ENCODE peak calls at places on chromosomes 12 and 14, in seven cellular contexts. R is CD8-positive, alpha-beta memory T cell; H is NCI-H345; F is uterus; V is HFF-Myc; O is stimulated activated CD4-positive, alpha-beta T cell treated with anti-CD3 and anti-CD28 coated beads, Interleukin-2, amount 100 ng/mL, for 24 hours; Y is dermis blood vessel endothelial cell. I is an unnamed sample.

GRCh38 chr14:62189698-62190097 is 427.5 kb downstream of the SNAPC1 start:
- DNase-seq in R (no peak), H (no peak), F (peak), V (no peak), O (no peak), Y (no peak), I (peak)

GRCh38 chr14:95402612-95403011 is 82.9 kb upstream of the CLMN start:
- DNase-seq in R (no peak), H (no peak), F (no peak), V (no peak), O (no peak), Y (no peak), I (no peak)

GRCh38 chr14:67941456-67942018 is 122.0 kb downstream of the RAD51B start:
- DNase-seq in R (no peak), H (no peak), F (no peak), V (peak), O (no peak), Y (peak), I (peak)

GRCh38 chr14:90556666-90557450 is 160.0 kb downstream of the CALM1 start:
- DNase-seq in R (no peak), H (no peak), F (no peak), V (no peak), O (no peak), Y (no peak), I (no peak)

GRCh38 chr14:101364503-101365328 is 196.6 kb upstream of the DIO3 start:
- DNase-seq in R (no peak), H (no peak), F (peak), V (no peak), O (no peak), Y (no peak), I (peak)

GRCh38 chr14:99747167-99747566 is 46.0 kb upstream of the EML1 start:
- DNase-seq in R (no peak), H (no peak), F (no peak), V (no peak), O (no peak), Y (no peak), I (no peak)

GRCh38 chr14:90818715-90819114 is 2.5 kb upstream of the TTC7B start:
- DNase-seq in R (no peak), H (no peak), F (no peak), V (no peak), O (no peak), Y (no peak), I (no peak)

GRCh38 chr14:99755629-99756603 is 37.3 kb upstream of the EML1 start:
- DNase-seq in R (no peak), H (no peak), F (peak), V (no peak), O (no peak), Y (peak), I (peak)

GRCh38 chr14:68466491-68466977 is 326.3 kb downstream of the ZFP36L1 start:
- DNase-seq in R (no peak), H (no peak), F (no peak), V (no peak), O (no peak), Y (peak), I (peak)

GRCh38 chr12:6778212-6778570 is 5.9 kb downstream of the LAG3 start:
- DNase-seq in R (no peak), H (no peak), F (peak), V (no peak), O (no peak), Y (peak), I (peak)

GRCh38 chr12:68482014-68482413 is 128.7 kb upstream of the RAP1B start:
- DNase-seq in R (no peak), H (no peak), F (no peak), V (no peak), O (no peak), Y (no peak), I (no peak)

GRCh38 chr14:102817942-102818940 is 41.0 kb downstream of the TRAF3 start:
- DNase-seq in R (no peak), H (no peak), F (no peak), V (no peak), O (no peak), Y (no peak), I (peak)

GRCh38 chr14:66540038-66540437 is 32.1 kb downstream of the GPHN start:
- DNase-seq in R (no peak), H (no peak), F (no peak), V (no peak), O (no peak), Y (no peak), I (no peak)

GRCh38 chr14:96177766-96178377 is 26.8 kb upstream of the BDKRB2 start:
- DNase-seq in R (no peak), H (no peak), F (peak), V (no peak), O (peak), Y (no peak), I (peak)

GRCh38 chr14:36221097-36221496 is 44.6 kb upstream of the PTCSC3 start:
- DNase-seq in R (no peak), H (peak), F (no peak), V (no peak), O (no peak), Y (no peak), I (no peak)

GRCh38 chr12:19223018-19223417 is 93.5 kb downstream of the PLEKHA5 start:
- DNase-seq in R (no peak), H (no peak), F (no peak), V (no peak), O (no peak), Y (peak), I (peak)

GRCh38 chr12:122834229-122834920 is 882 bp upstream of the HIP1R start:
- DNase-seq in R (no peak), H (peak), F (no peak), V (no peak), O (peak), Y (peak), I (peak)

GRCh38 chr14:104359969-104360442 is 219.6 kb upstream of the C14orf180 start:
- DNase-seq in R (no peak), H (no peak), F (no peak), V (no peak), O (no peak), Y (no peak), I (no peak)

GRCh38 chr14:100866666-100867630 is 36.6 kb downstream of the RTL1 start:
- DNase-seq in R (no peak), H (no peak), F (no peak), V (no peak), O (no peak), Y (no peak), I (no peak)

GRCh38 chr12:77382096-77382742 is 316.9 kb upstream of the E2F7 start:
- DNase-seq in R (no peak), H (no peak), F (no peak), V (no peak), O (no peak), Y (no peak), I (peak)

GRCh38 chr12:111585619-111586135 is 13.4 kb downstream of the ATXN2 start:
- DNase-seq in R (no peak), H (no peak), F (no peak), V (no peak), O (no peak), Y (no peak), I (no peak)

GRCh38 chr14:101097109-101097793 is 193.7 kb upstream of the RTL1 start:
- DNase-seq in R (no peak), H (peak), F (no peak), V (no peak), O (no peak), Y (peak), I (no peak)

GRCh38 chr12:75482636-75483035 is 2.1 kb downstream of the GLIPR1 start:
- DNase-seq in R (no peak), H (no peak), F (no peak), V (no peak), O (no peak), Y (peak), I (peak)

GRCh38 chr14:69873877-69874780 is 5.1 kb upstream of the SMOC1 start:
- DNase-seq in R (no peak), H (no peak), F (no peak), V (no peak), O (no peak), Y (no peak), I (peak)